ENCODE peak calls at places on chromosomes 6 and 20, in eight cellular contexts. E, J, G, T, W, F, S and Y are unnamed samples.
A peak's percentile ranks its signal among the peaks of the same experiment; 100 is the strongest.

GRCh38 chr6:43271103-43271815 is 26.8 kb upstream of the SLC22A7 start:
- DNase-seq in W (no peak), T (no peak), J (no peak), F (no peak), S (no peak), G (no peak), E (no peak), Y (no peak)

GRCh38 chr6:3457710-3458605 is 1.1 kb upstream of the SLC22A23 start:
- DNase-seq in W (no peak), J (peak; percentile 22), F (no peak), G (no peak), S (peak; percentile 77), E (no peak), T (no peak), Y (no peak)

GRCh38 chr6:435442-436307 is 44.1 kb downstream of the IRF4 start:
- DNase-seq in S (no peak), E (no peak), G (no peak), T (peak; percentile 18), F (no peak), W (no peak), J (no peak), Y (no peak)

GRCh38 chr20:32207211-32207625 is 325 bp downstream of the PLAGL2 start:
- DNase-seq in E (no peak), S (no peak), T (no peak), W (no peak), F (no peak), J (peak; percentile 30), G (no peak), Y (no peak)

GRCh38 chr6:3323148-3323547 is 64.4 kb downstream of the PSMG4 start:
- DNase-seq in E (no peak), G (no peak), F (no peak), T (no peak), J (no peak), W (no peak), S (no peak), Y (no peak)

GRCh38 chr20:31835554-31835953 is 9.8 kb downstream of the FOXS1 start:
- DNase-seq in T (no peak), F (no peak), E (no peak), S (no peak), W (no peak), J (no peak), G (no peak), Y (no peak)

GRCh38 chr6:79257381-79258205 is 23.1 kb upstream of the HMGN3 start:
- DNase-seq in S (no peak), E (peak; percentile 59), G (no peak), T (peak; percentile 69), W (no peak), J (no peak), F (no peak), Y (no peak)

GRCh38 chr6:163634514-163635171 is 220.1 kb downstream of the QKI start:
- DNase-seq in F (no peak), W (no peak), J (no peak), E (no peak), S (no peak), T (no peak), G (no peak), Y (no peak)

GRCh38 chr6:7050911-7051779 is 56.6 kb upstream of the RREB1 start:
- DNase-seq in S (peak; percentile 75), E (peak; percentile 89), W (peak; percentile 53), J (peak; percentile 40), F (peak; percentile 51), T (peak; percentile 82), G (peak; percentile 69), Y (peak; percentile 63)

GRCh38 chr20:41366546-41367392 is at the start of gene EMILIN3:
- DNase-seq in T (no peak), J (no peak), E (no peak), F (no peak), W (no peak), S (no peak), G (no peak), Y (no peak)

GRCh38 chr6:120147218-120147871 is 797.8 kb upstream of the MAN1A1 start:
- DNase-seq in W (no peak), J (no peak), T (no peak), F (no peak), G (no peak), S (no peak), E (no peak), Y (no peak)

GRCh38 chr6:136608991-136609390 is 58.8 kb upstream of the MAP7 start:
- DNase-seq in J (no peak), S (no peak), E (peak; percentile 82), G (no peak), F (peak; percentile 84), T (peak; percentile 73), W (no peak), Y (no peak)

GRCh38 chr20:62303327-62304226 is 780 bp downstream of the ADRM1 start:
- DNase-seq in S (no peak), T (no peak), J (peak; percentile 17), E (no peak), W (no peak), F (peak; percentile 15), G (peak; percentile 57), Y (peak; percentile 40)

GRCh38 chr6:163260111-163260895 is 154.2 kb upstream of the QKI start:
- DNase-seq in J (no peak), S (no peak), E (peak; percentile 27), F (no peak), T (peak; percentile 9), W (no peak), G (no peak), Y (no peak)

GRCh38 chr6:53432318-53433161 is 83.8 kb upstream of the ELOVL5 start:
- DNase-seq in J (no peak), G (no peak), S (no peak), T (peak; percentile 60), W (peak; percentile 64), F (peak; percentile 58), E (peak; percentile 81), Y (no peak)

GRCh38 chr6:84093405-84094049 is 60.0 kb downstream of the MRAP2 start:
- DNase-seq in E (no peak), G (no peak), F (no peak), J (no peak), S (no peak), T (no peak), W (no peak), Y (no peak)

GRCh38 chr6:3664641-3665041 is 86.9 kb downstream of the PXDC1 start:
- DNase-seq in F (peak; percentile 47), J (no peak), T (no peak), E (no peak), W (no peak), G (no peak), S (no peak), Y (no peak)

GRCh38 chr6:55833284-55833683 is 42.1 kb downstream of the BMP5 start:
- DNase-seq in W (no peak), G (no peak), E (no peak), S (no peak), T (no peak), F (no peak), J (no peak), Y (no peak)
- TF ChIP-seq CTCF in W (no peak), G (no peak), E (no peak), S (no peak), T (no peak), F (no peak), J (no peak), Y (no peak)

GRCh38 chr6:154471609-154472362 is 38.7 kb downstream of the CNKSR3 start:
- DNase-seq in W (no peak), E (no peak), F (no peak), S (no peak), G (no peak), J (no peak), T (no peak), Y (no peak)
- TF ChIP-seq CTCF in W (no peak), E (no peak), F (no peak), S (no peak), G (no peak), J (no peak), T (no peak), Y (no peak)

GRCh38 chr6:40672118-40672517 is 85.0 kb upstream of the LRFN2 start:
- DNase-seq in S (no peak), G (no peak), T (no peak), E (no peak), J (no peak), F (no peak), W (no peak), Y (no peak)
- TF ChIP-seq CTCF in S (no peak), G (no peak), T (no peak), E (no peak), J (no peak), F (peak; percentile 24), W (peak; percentile 21), Y (no peak)

GRCh38 chr6:8057263-8057662 is 6.9 kb downstream of the BLOC1S5 start:
- DNase-seq in T (no peak), J (no peak), F (no peak), G (no peak), E (no peak), W (no peak), S (no peak), Y (no peak)
- TF ChIP-seq CTCF in T (no peak), J (no peak), F (no peak), G (no peak), E (no peak), W (no peak), S (no peak), Y (no peak)

DNA sequence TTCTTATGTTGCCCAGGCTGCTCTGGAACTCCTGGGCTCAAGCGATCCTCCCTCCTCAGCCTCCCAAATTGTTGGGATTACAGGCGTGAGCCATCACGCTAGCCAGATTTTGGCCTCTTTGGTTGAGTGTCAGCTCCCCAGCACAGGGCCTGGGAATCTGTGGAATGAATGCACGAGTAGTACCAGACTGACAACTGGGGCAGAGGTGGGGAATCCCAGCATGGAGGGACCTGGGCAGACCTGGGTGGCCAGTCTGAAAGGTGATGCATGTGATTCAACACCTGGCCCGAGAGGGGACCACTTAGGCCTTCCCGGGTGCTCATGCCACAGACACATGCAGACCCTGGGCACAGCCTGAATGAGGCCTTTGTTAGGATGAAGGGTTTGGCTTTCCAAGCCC is 19.0 kb upstream of the TFAP2C start:
- DNase-seq in S (no peak), F (no peak), J (no peak), G (no peak), E (no peak), W (no peak), T (no peak), Y (no peak)
- TF ChIP-seq CTCF in S (no peak), F (no peak), J (no peak), G (no peak), E (no peak), W (no peak), T (no peak), Y (no peak)

DNA sequence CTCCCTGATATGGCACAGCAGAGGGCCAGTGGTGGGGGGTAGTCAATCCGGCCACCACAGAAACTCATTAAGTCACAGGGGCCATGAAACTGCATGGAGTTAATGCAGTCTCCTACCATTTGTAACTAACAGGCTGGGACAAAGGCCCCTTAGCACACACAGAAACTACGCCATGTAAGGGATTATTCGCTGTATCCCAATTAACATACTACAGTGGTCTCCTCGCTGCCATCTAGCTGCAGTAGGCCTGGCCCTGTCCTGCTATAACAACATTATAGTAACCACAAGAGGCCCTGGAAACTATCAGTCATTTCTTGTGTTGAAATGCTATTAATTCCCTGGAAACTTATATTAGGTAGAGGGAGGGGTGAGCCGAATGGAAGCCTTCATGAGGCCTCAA is 72.3 kb upstream of the CCN2 start:
- DNase-seq in J (no peak), E (peak; percentile 8), W (no peak), F (no peak), G (no peak), S (no peak), T (peak; percentile 7), Y (no peak)
- TF ChIP-seq CTCF in J (no peak), E (no peak), W (no peak), F (no peak), G (no peak), S (no peak), T (peak; percentile 55), Y (no peak)